ENCODE peak calls at places on chromosomes 13 and 19, in four cellular contexts. F is stimulated activated CD8-positive, alpha-beta memory T cell treated with anti-CD3 and anti-CD28 coated beads, Interleukin-7, amount 100 ng/mL, for 48 hours; D is ascending aorta; O is GM23338. G is an unnamed sample.

GRCh38 chr19:46896076-46896794 is 35.4 kb downstream of the ARHGAP35 start:
- DNase-seq in O (no peak), D (no peak), F (no peak), G (no peak)

GRCh38 chr13:46622918-46623256 is 69.9 kb downstream of the LRCH1 start:
- DNase-seq in F (no peak), O (no peak), D (no peak), G (no peak)

GRCh38 chr13:33911521-33911920 is 93.6 kb downstream of the RFC3 start:
- DNase-seq in F (no peak), D (no peak), O (no peak), G (no peak)

GRCh38 chr13:46621133-46621532 is 68.2 kb downstream of the LRCH1 start:
- DNase-seq in O (no peak), D (no peak), F (no peak), G (no peak)

GRCh38 chr19:406999-407491 is 1.9 kb downstream of the C2CD4C start:
- DNase-seq in F (no peak), O (no peak), D (no peak), G (no peak)

GRCh38 chr13:51923983-51924539 is 62.3 kb downstream of the CCDC70 start:
- DNase-seq in D (no peak), F (no peak), O (peak; percentile 75), G (peak; percentile 23)

GRCh38 chr19:41646589-41647204 is 19.8 kb upstream of the CEACAM4 start:
- DNase-seq in F (no peak), O (peak; percentile 78), D (no peak), G (no peak)

GRCh38 chr19:35468637-35469036 is 20.6 kb downstream of the FFAR2 start:
- DNase-seq in F (peak; percentile 61), D (no peak), O (peak; percentile 77), G (peak; percentile 66)

GRCh38 chr19:16604615-16605014 is 23.4 kb downstream of the MED26 start:
- DNase-seq in F (no peak), D (no peak), O (no peak), G (no peak)

GRCh38 chr19:38488811-38489481 is 55.5 kb downstream of the RYR1 start:
- DNase-seq in D (no peak), F (no peak), O (no peak), G (no peak)

GRCh38 chr19:33306853-33307792 is 4.8 kb upstream of the CEBPA start:
- DNase-seq in O (no peak), F (no peak), D (no peak), G (no peak)

GRCh38 chr13:23140492-23140891 is 40.3 kb upstream of the SGCG start:
- DNase-seq in F (no peak), D (no peak), O (no peak), G (no peak)